ENCODE peak calls at places on chromosomes 3 and 15, in seven cellular contexts. B is SK-N-SH, Q is HCT116, A is HepG2, U is K562, J is H1, K is GM12878. C is an unnamed sample.

GRCh38 chr3:126731044-126731443 is 27.0 kb downstream of the CHCHD6 start:
- DNase-seq in B (no peak), Q (no peak), A (no peak), U (no peak), J (no peak), K (no peak), C (no peak)

GRCh38 chr15:77821188-77821958 is 188.7 kb upstream of the LINGO1 start:
- DNase-seq in B (peak; percentile 88), Q (peak; percentile 37), A (peak; percentile 24), U (peak; percentile 75), J (peak; percentile 87), K (no peak), C (peak; percentile 76)

GRCh38 chr3:56977561-56977889 is 82.9 kb upstream of the SPATA12 start:
- DNase-seq in B (no peak), Q (no peak), A (no peak), U (no peak), J (no peak), K (no peak), C (no peak)

GRCh38 chr3:42572278-42572677 is 9.5 kb downstream of the SEC22C start:
- DNase-seq in B (peak; percentile 58), Q (peak; percentile 41), A (peak; percentile 62), U (peak; percentile 74), J (peak; percentile 74), K (no peak), C (peak; percentile 70)

GRCh38 chr15:61205427-61205826 is 23.7 kb downstream of the RORA start:
- DNase-seq in B (no peak), Q (no peak), A (no peak), U (no peak), J (no peak), K (no peak), C (no peak)

GRCh38 chr15:89770041-89770440 is 6.1 kb upstream of the MESP2 start:
- DNase-seq in B (no peak), Q (no peak), A (no peak), U (no peak), J (no peak), K (no peak), C (no peak)

GRCh38 chr3:148079370-148079769 is 618.3 kb upstream of the AGTR1 start:
- DNase-seq in B (peak; percentile 59), Q (no peak), A (no peak), U (no peak), J (no peak), K (no peak), C (no peak)

GRCh38 chr3:81485444-81485865 is 276.0 kb downstream of the GBE1 start:
- DNase-seq in B (no peak), Q (no peak), A (no peak), U (no peak), J (no peak), K (peak; percentile 38), C (no peak)

GRCh38 chr3:187773963-187774789 is 28.9 kb upstream of the BCL6 start:
- DNase-seq in B (no peak), Q (no peak), A (no peak), U (no peak), J (no peak), K (no peak), C (no peak)

GRCh38 chr15:31387101-31387482 is 60.5 kb downstream of the KLF13 start:
- DNase-seq in B (no peak), Q (no peak), A (no peak), U (no peak), J (no peak), K (no peak), C (no peak)

GRCh38 chr15:31292391-31293020 is 34.1 kb upstream of the KLF13 start:
- DNase-seq in B (no peak), Q (no peak), A (peak; percentile 71), U (no peak), J (peak; percentile 29), K (no peak), C (no peak)

GRCh38 chr3:101995371-101996046 is 146.2 kb downstream of the NFKBIZ start:
- DNase-seq in B (no peak), Q (no peak), A (no peak), U (no peak), J (no peak), K (no peak), C (no peak)

GRCh38 chr3:143786229-143787199 is 61.8 kb downstream of the SLC9A9 start:
- DNase-seq in B (no peak), Q (no peak), A (no peak), U (no peak), J (no peak), K (no peak), C (no peak)

GRCh38 chr3:63920001-63920400 is 7.8 kb upstream of the SCAANT1 start:
- DNase-seq in B (no peak), Q (no peak), A (no peak), U (no peak), J (no peak), K (no peak), C (no peak)

GRCh38 chr3:64163019-64163754 is 62.1 kb downstream of the PRICKLE2 start:
- DNase-seq in B (no peak), Q (no peak), A (no peak), U (no peak), J (no peak), K (no peak), C (no peak)

GRCh38 chr15:83709246-83709645 is 55.3 kb downstream of the ADAMTSL3 start:
- DNase-seq in B (no peak), Q (no peak), A (no peak), U (no peak), J (no peak), K (no peak), C (no peak)

GRCh38 chr15:101267320-101268104 is 9.8 kb downstream of the SELENOS start:
- DNase-seq in B (no peak), Q (no peak), A (no peak), U (peak; percentile 51), J (no peak), K (no peak), C (peak; percentile 25)

GRCh38 chr15:34206016-34206415 is 3.9 kb downstream of the KATNBL1 start:
- DNase-seq in B (no peak), Q (no peak), A (no peak), U (no peak), J (no peak), K (no peak), C (no peak)

GRCh38 chr15:34209421-34210282 is at the start of gene KATNBL1:
- DNase-seq in B (peak; percentile 97), Q (peak; percentile 90), A (peak; percentile 88), U (peak; percentile 97), J (peak; percentile 99), K (peak; percentile 70), C (peak; percentile 82)

GRCh38 chr15:34203936-34204335 is 6.0 kb downstream of the KATNBL1 start:
- DNase-seq in B (no peak), Q (no peak), A (no peak), U (no peak), J (no peak), K (no peak), C (no peak)
- TF ChIP-seq JUND in B (no peak), Q (no peak), A (no peak), U (no peak), J (no peak), K (no peak), C (no peak)

GRCh38 chr3:130963878-130964277 is 62.7 kb downstream of the ASTE1 start:
- DNase-seq in B (no peak), Q (peak; percentile 73), A (peak; percentile 76), U (no peak), J (no peak), K (no peak), C (no peak)
- TF ChIP-seq JUND in B (peak; percentile 82), Q (peak; percentile 66), A (no peak), U (no peak), J (no peak), K (no peak), C (no peak)

GRCh38 chr3:74599564-74599963 is 14.9 kb downstream of the CNTN3 start:
- DNase-seq in B (no peak), Q (no peak), A (no peak), U (no peak), J (no peak), K (no peak), C (no peak)
- TF ChIP-seq JUND in B (no peak), Q (no peak), A (no peak), U (no peak), J (no peak), K (no peak), C (no peak)

GRCh38 chr15:60005352-60006202 is 1.5 kb downstream of the FOXB1 start:
- DNase-seq in B (peak; percentile 32), Q (no peak), A (no peak), U (no peak), J (peak; percentile 69), K (no peak), C (no peak)

GRCh38 chr15:60003243-60004018 is 680 bp upstream of the FOXB1 start:
- DNase-seq in B (peak; percentile 34), Q (no peak), A (no peak), U (no peak), J (no peak), K (no peak), C (no peak)

GRCh38 chr15:60004846-60005351 is 788 bp downstream of the FOXB1 start:
- DNase-seq in B (peak; percentile 36), Q (no peak), A (no peak), U (no peak), J (no peak), K (no peak), C (no peak)

GRCh38 chr15:60002528-60003218 is 1.4 kb upstream of the FOXB1 start:
- DNase-seq in B (peak; percentile 5), Q (no peak), A (no peak), U (no peak), J (no peak), K (no peak), C (no peak)

GRCh38 chr15:60004019-60004845 is at the start of gene FOXB1:
- DNase-seq in B (peak; percentile 52), Q (no peak), A (no peak), U (no peak), J (peak; percentile 79), K (no peak), C (peak; percentile 9)
- TF ChIP-seq JUND in B (no peak), Q (no peak), A (no peak), U (no peak), J (no peak), K (no peak), C (no peak)